ENCODE peak calls at places on chromosomes 11 and 22, in four cellular contexts. One of them, this sample, is unnamed.

GRCh38 chr11:4611986-4612385 is 4.0 kb upstream of the TRIM68 start:
- DNase-seq in progenitor cell of endocrine pancreas: no peak
- DNase-seq in RWPE1: no peak
- DNase-seq in right lobe of liver: no peak
- DNase-seq in this sample: no peak

GRCh38 chr11:10225553-10225952 is 68.5 kb downstream of the SBF2 start:
- DNase-seq in progenitor cell of endocrine pancreas: no peak
- DNase-seq in RWPE1: no peak
- DNase-seq in right lobe of liver: no peak
- DNase-seq in this sample: peak

GRCh38 chr11:94708642-94709041 is 59.5 kb upstream of the AMOTL1 start:
- DNase-seq in progenitor cell of endocrine pancreas: no peak
- DNase-seq in RWPE1: no peak
- DNase-seq in right lobe of liver: no peak
- DNase-seq in this sample: no peak

GRCh38 chr22:44200451-44200850 is 19.7 kb downstream of the PARVG start:
- DNase-seq in progenitor cell of endocrine pancreas: no peak
- DNase-seq in RWPE1: no peak
- DNase-seq in right lobe of liver: no peak
- DNase-seq in this sample: no peak

GRCh38 chr11:3123316-3123715 is 41.8 kb downstream of the OSBPL5 start:
- DNase-seq in progenitor cell of endocrine pancreas: no peak
- DNase-seq in RWPE1: peak
- DNase-seq in right lobe of liver: peak
- DNase-seq in this sample: peak

GRCh38 chr11:17541330-17541885 is 2.8 kb downstream of the USH1C start:
- DNase-seq in progenitor cell of endocrine pancreas: no peak
- DNase-seq in RWPE1: peak
- DNase-seq in right lobe of liver: no peak
- DNase-seq in this sample: no peak

GRCh38 chr11:114622858-114623257 is 27.3 kb upstream of the NXPE4 start:
- DNase-seq in progenitor cell of endocrine pancreas: no peak
- DNase-seq in RWPE1: no peak
- DNase-seq in right lobe of liver: no peak
- DNase-seq in this sample: no peak

GRCh38 chr22:19218541-19219233 is 40.2 kb upstream of the SLC25A1 start:
- DNase-seq in progenitor cell of endocrine pancreas: no peak
- DNase-seq in RWPE1: no peak
- DNase-seq in right lobe of liver: no peak
- DNase-seq in this sample: no peak

GRCh38 chr11:60165946-60166345 is 16.9 kb downstream of the MS4A6A start:
- DNase-seq in progenitor cell of endocrine pancreas: no peak
- DNase-seq in RWPE1: no peak
- DNase-seq in right lobe of liver: no peak
- DNase-seq in this sample: no peak

GRCh38 chr22:20904008-20904979 is 12.9 kb upstream of the CRKL start:
- DNase-seq in progenitor cell of endocrine pancreas: no peak
- DNase-seq in RWPE1: peak
- DNase-seq in right lobe of liver: no peak
- DNase-seq in this sample: peak

DNA sequence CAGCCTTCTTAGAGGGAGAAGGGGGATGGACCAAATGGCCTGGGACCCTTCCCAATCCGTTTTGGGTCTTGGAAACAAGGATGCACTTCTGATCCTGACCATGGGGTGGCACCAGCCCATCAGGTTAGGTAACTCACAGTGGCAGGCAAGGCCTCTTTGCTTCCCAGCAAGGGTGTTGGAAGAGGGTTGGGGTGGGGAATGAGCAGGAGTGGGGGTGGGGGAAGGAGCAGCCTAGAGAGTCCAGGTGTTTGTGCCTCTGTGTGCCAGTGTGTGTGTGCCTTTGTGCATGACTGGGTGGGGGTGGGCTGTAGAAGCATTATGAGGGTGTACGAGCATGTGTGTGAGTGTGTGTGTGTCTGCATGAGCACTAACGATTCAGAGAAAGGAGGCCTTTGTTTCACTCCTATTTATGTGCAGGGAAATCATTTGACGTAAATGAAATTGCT is 213.1 kb downstream of the INSC start:
- DNase-seq in progenitor cell of endocrine pancreas: peak
- DNase-seq in RWPE1: peak
- DNase-seq in right lobe of liver: peak
- DNase-seq in this sample: peak
- TF ChIP-seq CTCF in progenitor cell of endocrine pancreas: peak
- TF ChIP-seq CTCF in RWPE1: no peak
- TF ChIP-seq CTCF in right lobe of liver: peak
- TF ChIP-seq CTCF in this sample: peak

GRCh38 chr11:117809236-117810055 is 12.4 kb upstream of the DSCAML1 start:
- DNase-seq in progenitor cell of endocrine pancreas: no peak
- DNase-seq in RWPE1: peak
- DNase-seq in right lobe of liver: peak
- DNase-seq in this sample: peak
- TF ChIP-seq CTCF in progenitor cell of endocrine pancreas: peak
- TF ChIP-seq CTCF in RWPE1: no peak
- TF ChIP-seq CTCF in right lobe of liver: peak
- TF ChIP-seq CTCF in this sample: peak

GRCh38 chr11:66860449-66860831 is 3.6 kb downstream of the LRFN4 start:
- DNase-seq in progenitor cell of endocrine pancreas: no peak
- DNase-seq in RWPE1: no peak
- DNase-seq in right lobe of liver: peak
- DNase-seq in this sample: no peak
- TF ChIP-seq CTCF in progenitor cell of endocrine pancreas: no peak
- TF ChIP-seq CTCF in RWPE1: no peak
- TF ChIP-seq CTCF in right lobe of liver: no peak
- TF ChIP-seq CTCF in this sample: no peak

GRCh38 chr11:70761094-70761905 is 363.0 kb downstream of the CTTN start:
- DNase-seq in progenitor cell of endocrine pancreas: no peak
- DNase-seq in RWPE1: no peak
- DNase-seq in right lobe of liver: peak
- DNase-seq in this sample: no peak
- TF ChIP-seq CTCF in progenitor cell of endocrine pancreas: no peak
- TF ChIP-seq CTCF in RWPE1: no peak
- TF ChIP-seq CTCF in right lobe of liver: no peak
- TF ChIP-seq CTCF in this sample: no peak

This sample was measured in AG10803.